ENCODE peak calls at places on chromosome 13, in eight cellular contexts. T, V, L, O, Y, S, P and F are unnamed samples.

GRCh38 chr13:74986609-74987008 is 495.4 kb downstream of the TBC1D4 start:
- DNase-seq in T (no peak), V (no peak), L (no peak), O (no peak), Y (no peak), S (no peak), P (no peak), F (no peak)

GRCh38 chr13:19864018-19864338 is 529 bp upstream of the ZMYM5 start:
- DNase-seq in T (peak), V (peak), L (peak), O (peak), Y (no peak), S (peak), P (peak), F (peak)

GRCh38 chr13:33606692-33607091 is 211.3 kb upstream of the RFC3 start:
- DNase-seq in T (no peak), V (no peak), L (no peak), O (no peak), Y (no peak), S (peak), P (peak), F (no peak)

GRCh38 chr13:62176051-62176450 is 760.4 kb upstream of the PCDH20 start:
- DNase-seq in T (no peak), V (no peak), L (no peak), O (no peak), Y (no peak), S (no peak), P (no peak), F (no peak)

GRCh38 chr13:35356572-35356971 is 119.9 kb downstream of the MAB21L1 start:
- DNase-seq in T (no peak), V (peak), L (no peak), O (no peak), Y (no peak), S (no peak), P (peak), F (peak)

GRCh38 chr13:36736119-36736726 is 62.4 kb downstream of the SERTM1 start:
- DNase-seq in T (peak), V (peak), L (peak), O (peak), Y (no peak), S (peak), P (peak), F (peak)

GRCh38 chr13:60001892-60002291 is 161.8 kb downstream of the DIAPH3 start:
- DNase-seq in T (no peak), V (no peak), L (no peak), O (peak), Y (no peak), S (no peak), P (peak), F (no peak)

GRCh38 chr13:24356837-24357236 is 47.5 kb downstream of the C1QTNF9 start:
- DNase-seq in T (no peak), V (no peak), L (no peak), O (no peak), Y (no peak), S (no peak), P (no peak), F (no peak)

GRCh38 chr13:66559093-66559492 is 671.0 kb downstream of the PCDH9 start:
- DNase-seq in T (no peak), V (no peak), L (no peak), O (no peak), Y (no peak), S (no peak), P (no peak), F (no peak)

GRCh38 chr13:65260938-65261880 is 1968.9 kb downstream of the PCDH9 start:
- DNase-seq in T (no peak), V (no peak), L (no peak), O (no peak), Y (no peak), S (no peak), P (peak), F (no peak)

GRCh38 chr13:31761951-31762350 is 22.6 kb downstream of the RXFP2 start:
- DNase-seq in T (no peak), V (no peak), L (no peak), O (peak), Y (no peak), S (no peak), P (no peak), F (no peak)

GRCh38 chr13:45219123-45219891 is 18.5 kb upstream of the KCTD4 start:
- DNase-seq in T (no peak), V (no peak), L (no peak), O (no peak), Y (no peak), S (no peak), P (no peak), F (no peak)

GRCh38 chr13:48110132-48110868 is 15.4 kb upstream of the MED4 start:
- DNase-seq in T (no peak), V (no peak), L (no peak), O (no peak), Y (no peak), S (no peak), P (peak), F (no peak)

GRCh38 chr13:44969858-44970484 is 19.3 kb downstream of the NUFIP1 start:
- DNase-seq in T (peak), V (no peak), L (no peak), O (peak), Y (no peak), S (no peak), P (peak), F (peak)

GRCh38 chr13:111304041-111304544 is 16.3 kb upstream of the TEX29 start:
- DNase-seq in T (peak), V (no peak), L (no peak), O (no peak), Y (no peak), S (no peak), P (no peak), F (no peak)

GRCh38 chr13:91719033-91719432 is 320.6 kb downstream of the GPC5 start:
- DNase-seq in T (no peak), V (no peak), L (no peak), O (peak), Y (no peak), S (no peak), P (peak), F (no peak)

GRCh38 chr13:101835920-101836319 is 383.4 kb downstream of the ITGBL1 start:
- DNase-seq in T (no peak), V (no peak), L (no peak), O (no peak), Y (no peak), S (no peak), P (no peak), F (no peak)

GRCh38 chr13:109610517-109610916 is 175.9 kb downstream of the IRS2 start:
- DNase-seq in T (peak), V (peak), L (peak), O (peak), Y (no peak), S (peak), P (peak), F (peak)

GRCh38 chr13:25217023-25217909 is 45.2 kb upstream of the AMER2 start:
- DNase-seq in T (no peak), V (no peak), L (no peak), O (peak), Y (no peak), S (no peak), P (peak), F (no peak)

GRCh38 chr13:28805193-28805819 is 14.8 kb upstream of the MTUS2 start:
- DNase-seq in T (peak), V (peak), L (no peak), O (peak), Y (no peak), S (peak), P (peak), F (peak)
- TF ChIP-seq CTCF in T (peak), V (peak), L (no peak), O (peak), Y (peak), S (peak), P (peak), F (peak)

DNA sequence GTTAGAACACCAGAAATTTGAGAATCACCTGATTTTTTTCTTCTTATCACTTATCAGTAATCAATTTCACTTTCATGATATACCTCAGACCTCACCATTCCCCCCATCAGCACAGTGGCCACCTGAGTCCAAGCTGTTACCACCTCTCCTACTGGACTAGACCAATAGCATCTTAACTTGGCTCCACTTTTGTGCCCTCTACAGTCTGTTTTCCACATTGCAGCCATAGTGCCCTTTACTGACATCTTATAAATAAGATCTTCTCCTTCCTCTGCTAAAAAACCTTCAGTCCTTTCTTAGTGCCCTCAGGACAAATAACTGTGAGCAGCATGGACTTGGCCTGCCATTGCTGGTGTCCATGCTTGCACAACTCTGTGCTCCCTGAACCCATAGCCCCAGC is 380.7 kb downstream of the LMO7 start:
- DNase-seq in T (peak), V (peak), L (no peak), O (peak), Y (no peak), S (peak), P (peak), F (peak)
- TF ChIP-seq CTCF in T (peak), V (peak), L (no peak), O (peak), Y (peak), S (peak), P (peak), F (peak)

DNA sequence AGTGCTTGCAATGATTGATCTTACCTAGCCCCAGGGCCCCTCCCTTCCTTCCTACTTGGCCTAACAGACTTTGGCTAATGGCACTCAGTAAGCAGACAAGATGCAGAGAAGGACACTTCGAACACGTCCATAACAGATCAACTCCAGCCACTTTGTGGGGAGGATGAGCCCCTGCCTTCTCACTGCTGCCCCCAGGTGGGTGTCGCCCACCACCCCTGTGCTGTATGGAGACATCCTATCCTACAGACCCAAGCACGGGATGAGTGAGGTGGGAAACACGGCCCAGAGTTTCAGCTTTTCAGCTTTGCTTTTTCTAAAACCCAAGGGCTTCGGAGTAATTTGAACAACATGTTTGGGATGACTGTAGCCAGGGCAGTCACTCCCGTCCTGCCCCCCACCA is 5.5 kb downstream of the SLC7A1 start:
- DNase-seq in T (no peak), V (no peak), L (no peak), O (no peak), Y (no peak), S (peak), P (no peak), F (peak)
- TF ChIP-seq CTCF in T (no peak), V (no peak), L (no peak), O (no peak), Y (no peak), S (no peak), P (peak), F (peak)

GRCh38 chr13:29105779-29106178 is 285.6 kb downstream of the MTUS2 start:
- DNase-seq in T (no peak), V (no peak), L (no peak), O (no peak), Y (no peak), S (peak), P (no peak), F (no peak)
- TF ChIP-seq CTCF in T (peak), V (no peak), L (no peak), O (no peak), Y (no peak), S (peak), P (no peak), F (peak)

GRCh38 chr13:83780201-83780600 is 102.1 kb downstream of the SLITRK1 start:
- DNase-seq in T (peak), V (no peak), L (no peak), O (peak), Y (no peak), S (peak), P (peak), F (peak)
- TF ChIP-seq CTCF in T (peak), V (no peak), L (no peak), O (peak), Y (peak), S (peak), P (peak), F (peak)

GRCh38 chr13:27788271-27788670 is 4.0 kb upstream of the GSX1 start:
- DNase-seq in T (no peak), V (no peak), L (no peak), O (no peak), Y (no peak), S (no peak), P (no peak), F (no peak)

DNA sequence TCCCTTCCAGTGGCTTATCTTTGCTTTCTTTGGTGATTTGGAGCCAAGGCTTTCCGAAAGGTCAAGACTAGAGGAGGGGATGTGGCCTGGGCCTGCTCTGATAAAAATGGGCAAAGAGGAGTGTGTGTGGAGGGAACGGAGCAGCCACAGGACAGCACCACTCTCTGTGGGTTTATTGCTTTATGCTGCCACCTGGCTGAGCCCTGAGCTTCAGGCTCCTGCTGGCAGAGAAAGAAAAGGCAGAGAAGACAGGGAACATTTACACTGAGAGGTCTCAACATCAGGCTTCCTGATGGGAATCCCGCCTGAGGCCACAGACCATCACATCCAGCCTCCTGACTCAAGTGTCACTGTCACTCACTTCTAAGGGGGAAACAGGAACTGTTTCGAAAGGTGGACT is 9.2 kb upstream of the GSX1 start:
- DNase-seq in T (peak), V (no peak), L (no peak), O (no peak), Y (no peak), S (peak), P (peak), F (no peak)
- TF ChIP-seq CTCF in T (peak), V (no peak), L (peak), O (no peak), Y (peak), S (no peak), P (peak), F (no peak)

GRCh38 chr13:70623260-70623659 is 515.0 kb upstream of the KLHL1 start:
- DNase-seq in T (peak), V (no peak), L (no peak), O (peak), Y (no peak), S (no peak), P (peak), F (no peak)
- TF ChIP-seq CTCF in T (no peak), V (peak), L (no peak), O (peak), Y (peak), S (peak), P (peak), F (peak)

GRCh38 chr13:113850722-113851479 is 13.0 kb downstream of the GAS6 start:
- DNase-seq in T (no peak), V (no peak), L (no peak), O (no peak), Y (no peak), S (no peak), P (no peak), F (no peak)
- TF ChIP-seq CTCF in T (no peak), V (no peak), L (no peak), O (no peak), Y (no peak), S (no peak), P (no peak), F (no peak)

GRCh38 chr13:50580684-50581305 is 262.7 kb downstream of the DLEU7 start:
- DNase-seq in T (no peak), V (no peak), L (no peak), O (peak), Y (no peak), S (no peak), P (peak), F (no peak)
- TF ChIP-seq CTCF in T (no peak), V (no peak), L (no peak), O (peak), Y (peak), S (no peak), P (peak), F (no peak)

DNA sequence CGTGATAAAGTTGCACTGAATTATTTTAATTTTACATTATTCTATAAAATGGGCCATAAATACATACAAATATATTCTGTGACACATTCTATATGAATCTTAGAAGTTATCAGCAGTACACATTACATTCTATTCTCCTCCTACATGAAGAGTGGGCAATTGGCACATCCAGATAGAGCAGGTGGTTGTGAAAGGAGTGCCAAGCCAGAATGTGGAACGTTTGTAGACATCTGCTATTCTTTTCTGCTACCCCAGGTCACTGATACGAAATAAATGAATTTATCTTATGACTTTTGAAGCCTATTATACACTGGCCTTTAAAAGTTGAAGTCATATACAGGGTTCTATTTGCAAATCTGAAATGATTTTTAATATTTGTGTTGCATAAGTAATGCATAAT is 373.2 kb downstream of the PCDH17 start:
- DNase-seq in T (no peak), V (no peak), L (no peak), O (no peak), Y (no peak), S (no peak), P (no peak), F (no peak)
- TF ChIP-seq CTCF in T (no peak), V (no peak), L (no peak), O (no peak), Y (no peak), S (no peak), P (no peak), F (no peak)